ENCODE peak calls at places on chromosomes 5 and 9, in nine cellular contexts. M is NCI-H510A treated with DMSO at 0.1 percent for 48 hours, F is NCI-H526, U is NCI-H1417, E is Caki2, W is kidney, G is NCI-H1092, V is HuH-7, Q is RPMI8226. D is an unnamed sample.

GRCh38 chr5:39755986-39756385 is 331.2 kb upstream of the DAB2 start:
- DNase-seq in V (no peak), W (no peak), M (no peak), Q (no peak), U (no peak), E (peak; percentile 37), F (no peak), G (no peak), D (no peak)

GRCh38 chr9:133441571-133441970 is 18.2 kb upstream of the CACFD1 start:
- DNase-seq in Q (no peak), W (no peak), G (no peak), F (no peak), V (no peak), M (no peak), E (no peak), U (no peak), D (no peak)

GRCh38 chr5:151153766-151154272 is 3.8 kb downstream of the ANXA6 start:
- DNase-seq in M (no peak), E (no peak), G (no peak), U (no peak), Q (no peak), W (no peak), F (no peak), V (no peak), D (no peak)

GRCh38 chr9:97406620-97407177 is 5.2 kb upstream of the TDRD7 start:
- DNase-seq in F (no peak), G (no peak), U (no peak), E (peak; percentile 31), Q (no peak), W (no peak), M (no peak), V (peak; percentile 58), D (no peak)

GRCh38 chr5:180103487-180103886 is 31.9 kb upstream of the RNF130 start:
- DNase-seq in G (no peak), U (no peak), F (no peak), M (no peak), V (no peak), E (no peak), Q (no peak), W (no peak), D (no peak)

GRCh38 chr9:34589371-34589655 is 211 bp downstream of the CNTFR start:
- DNase-seq in M (no peak), Q (no peak), F (no peak), G (no peak), V (no peak), W (no peak), E (no peak), U (no peak), D (no peak)

GRCh38 chr5:173591300-173591622 is 25.2 kb downstream of the BOD1 start:
- DNase-seq in W (no peak), V (no peak), F (no peak), E (no peak), Q (no peak), G (no peak), U (no peak), M (no peak), D (no peak)

GRCh38 chr5:40124367-40124766 is 555.3 kb upstream of the PTGER4 start:
- DNase-seq in F (no peak), W (no peak), M (no peak), E (no peak), Q (peak; percentile 31), G (no peak), U (no peak), V (no peak), D (no peak)

GRCh38 chr9:91817493-91818225 is 132.4 kb downstream of the ROR2 start:
- DNase-seq in F (no peak), Q (no peak), U (no peak), V (no peak), G (no peak), M (no peak), W (no peak), E (peak; percentile 18), D (no peak)

GRCh38 chr9:36721846-36722588 is 149.3 kb downstream of the MELK start:
- DNase-seq in E (no peak), F (peak; percentile 59), Q (peak; percentile 65), G (peak; percentile 22), M (peak; percentile 33), W (no peak), V (no peak), U (peak; percentile 48), D (peak; percentile 84)

GRCh38 chr5:34736445-34737119 is 80.5 kb downstream of the RAI14 start:
- DNase-seq in M (no peak), E (peak; percentile 47), W (no peak), U (no peak), F (no peak), V (peak; percentile 38), Q (no peak), G (no peak), D (no peak)

GRCh38 chr5:139193928-139194327 is 4.2 kb downstream of the SIL1 start:
- DNase-seq in U (no peak), V (peak; percentile 23), Q (peak; percentile 50), M (no peak), E (no peak), F (peak; percentile 35), G (no peak), W (no peak), D (no peak)

D was measured in DMS79 treated with DMSO at 0.1 percent for 48 hours.